ENCODE peak calls at places on chromosomes 12 and 14, in eight cellular contexts. One of them, this sample, is unnamed.

GRCh38 chr14:101103321-101103901 is 199.9 kb upstream of the RTL1 start:
- DNase-seq in mesenchymal stem cell: no peak
- DNase-seq in fibroblast of lung: no peak
- DNase-seq in kidney epithelial cell: no peak
- DNase-seq in GM23248: no peak
- DNase-seq in prostate gland: no peak
- DNase-seq in Panc1: no peak
- DNase-seq in transverse colon: no peak
- DNase-seq in this sample: no peak

GRCh38 chr14:60188115-60188514 is 22.9 kb upstream of the DHRS7 start:
- DNase-seq in Panc1: no peak
- DNase-seq in kidney epithelial cell: no peak
- DNase-seq in transverse colon: no peak
- DNase-seq in mesenchymal stem cell: no peak
- DNase-seq in prostate gland: no peak
- DNase-seq in fibroblast of lung: no peak
- DNase-seq in GM23248: no peak
- DNase-seq in this sample: no peak

GRCh38 chr14:60722163-60722835 is 1.9 kb downstream of the SIX4 start:
- DNase-seq in prostate gland: peak; percentile 36
- DNase-seq in Panc1: no peak
- DNase-seq in GM23248: peak; percentile 80
- DNase-seq in kidney epithelial cell: no peak
- DNase-seq in fibroblast of lung: peak; percentile 77
- DNase-seq in mesenchymal stem cell: peak; percentile 73
- DNase-seq in transverse colon: peak; percentile 7
- DNase-seq in this sample: peak; percentile 35

GRCh38 chr12:98591209-98591608 is 2.3 kb upstream of the SLC25A3 start:
- DNase-seq in prostate gland: no peak
- DNase-seq in fibroblast of lung: no peak
- DNase-seq in mesenchymal stem cell: peak; percentile 24
- DNase-seq in GM23248: peak; percentile 11
- DNase-seq in transverse colon: no peak
- DNase-seq in kidney epithelial cell: no peak
- DNase-seq in Panc1: no peak
- DNase-seq in this sample: no peak

GRCh38 chr12:116040412-116040811 is 237.1 kb downstream of the MED13L start:
- DNase-seq in Panc1: no peak
- DNase-seq in mesenchymal stem cell: no peak
- DNase-seq in kidney epithelial cell: no peak
- DNase-seq in GM23248: peak; percentile 50
- DNase-seq in fibroblast of lung: peak; percentile 73
- DNase-seq in prostate gland: no peak
- DNase-seq in transverse colon: no peak
- DNase-seq in this sample: no peak

GRCh38 chr12:40515041-40515825 is 177.0 kb upstream of the CNTN1 start:
- DNase-seq in GM23248: peak; percentile 29
- DNase-seq in kidney epithelial cell: no peak
- DNase-seq in Panc1: no peak
- DNase-seq in mesenchymal stem cell: no peak
- DNase-seq in prostate gland: no peak
- DNase-seq in transverse colon: no peak
- DNase-seq in fibroblast of lung: peak; percentile 5
- DNase-seq in this sample: no peak

GRCh38 chr12:8644345-8645248 is 18.0 kb downstream of the MFAP5 start:
- DNase-seq in kidney epithelial cell: no peak
- DNase-seq in mesenchymal stem cell: no peak
- DNase-seq in fibroblast of lung: no peak
- DNase-seq in prostate gland: no peak
- DNase-seq in GM23248: peak; percentile 16
- DNase-seq in Panc1: no peak
- DNase-seq in transverse colon: no peak
- DNase-seq in this sample: no peak

GRCh38 chr12:46409342-46409741 is 36.8 kb upstream of the SLC38A2 start:
- DNase-seq in fibroblast of lung: no peak
- DNase-seq in transverse colon: no peak
- DNase-seq in prostate gland: no peak
- DNase-seq in kidney epithelial cell: no peak
- DNase-seq in mesenchymal stem cell: no peak
- DNase-seq in Panc1: no peak
- DNase-seq in GM23248: no peak
- DNase-seq in this sample: no peak

GRCh38 chr14:94395900-94396574 is 7.6 kb upstream of the SERPINA1 start:
- DNase-seq in mesenchymal stem cell: no peak
- DNase-seq in kidney epithelial cell: no peak
- DNase-seq in GM23248: no peak
- DNase-seq in fibroblast of lung: no peak
- DNase-seq in transverse colon: no peak
- DNase-seq in Panc1: no peak
- DNase-seq in prostate gland: peak; percentile 52
- DNase-seq in this sample: no peak

GRCh38 chr12:124716208-124717141 is 147.2 kb downstream of the SCARB1 start:
- DNase-seq in fibroblast of lung: no peak
- DNase-seq in Panc1: no peak
- DNase-seq in transverse colon: no peak
- DNase-seq in prostate gland: no peak
- DNase-seq in kidney epithelial cell: no peak
- DNase-seq in mesenchymal stem cell: no peak
- DNase-seq in GM23248: no peak
- DNase-seq in this sample: no peak

GRCh38 chr14:41446008-41446407 is 160.7 kb upstream of the LRFN5 start:
- DNase-seq in Panc1: no peak
- DNase-seq in prostate gland: no peak
- DNase-seq in fibroblast of lung: no peak
- DNase-seq in GM23248: no peak
- DNase-seq in transverse colon: no peak
- DNase-seq in mesenchymal stem cell: no peak
- DNase-seq in kidney epithelial cell: no peak
- DNase-seq in this sample: no peak

GRCh38 chr14:22955702-22956575 is 951 bp downstream of the HAUS4 start:
- DNase-seq in Panc1: no peak
- DNase-seq in GM23248: peak; percentile 33
- DNase-seq in transverse colon: no peak
- DNase-seq in mesenchymal stem cell: no peak
- DNase-seq in fibroblast of lung: peak; percentile 21
- DNase-seq in prostate gland: no peak
- DNase-seq in kidney epithelial cell: no peak
- DNase-seq in this sample: no peak

GRCh38 chr12:5745251-5745888 is 199.7 kb downstream of the ANO2 start:
- DNase-seq in transverse colon: peak; percentile 68
- DNase-seq in prostate gland: peak; percentile 42
- DNase-seq in GM23248: peak; percentile 64
- DNase-seq in kidney epithelial cell: peak; percentile 18
- DNase-seq in Panc1: peak; percentile 28
- DNase-seq in mesenchymal stem cell: peak; percentile 46
- DNase-seq in fibroblast of lung: peak; percentile 30
- DNase-seq in this sample: no peak

GRCh38 chr14:23881292-23881691 is 72.3 kb upstream of the DHRS4 start:
- DNase-seq in kidney epithelial cell: peak; percentile 14
- DNase-seq in GM23248: peak; percentile 4
- DNase-seq in prostate gland: no peak
- DNase-seq in transverse colon: no peak
- DNase-seq in Panc1: no peak
- DNase-seq in mesenchymal stem cell: no peak
- DNase-seq in fibroblast of lung: peak; percentile 56
- DNase-seq in this sample: peak; percentile 24

GRCh38 chr12:59079472-59079871 is 159.2 kb upstream of the LRIG3 start:
- DNase-seq in Panc1: no peak
- DNase-seq in mesenchymal stem cell: no peak
- DNase-seq in prostate gland: no peak
- DNase-seq in transverse colon: no peak
- DNase-seq in GM23248: no peak
- DNase-seq in kidney epithelial cell: no peak
- DNase-seq in fibroblast of lung: peak; percentile 36
- DNase-seq in this sample: no peak

GRCh38 chr12:725076-725475 is 27.3 kb upstream of the WNK1 start:
- DNase-seq in mesenchymal stem cell: no peak
- DNase-seq in prostate gland: no peak
- DNase-seq in kidney epithelial cell: no peak
- DNase-seq in Panc1: no peak
- DNase-seq in transverse colon: no peak
- DNase-seq in GM23248: no peak
- DNase-seq in fibroblast of lung: no peak
- DNase-seq in this sample: no peak

GRCh38 chr14:65637780-65638179 is 225.2 kb downstream of the FUT8 start:
- DNase-seq in kidney epithelial cell: peak; percentile 62
- DNase-seq in Panc1: no peak
- DNase-seq in mesenchymal stem cell: no peak
- DNase-seq in transverse colon: no peak
- DNase-seq in GM23248: peak; percentile 25
- DNase-seq in fibroblast of lung: peak; percentile 89
- DNase-seq in prostate gland: no peak
- DNase-seq in this sample: no peak

GRCh38 chr12:118332511-118332910 is 40.2 kb downstream of the TAOK3 start:
- DNase-seq in mesenchymal stem cell: peak; percentile 80
- DNase-seq in GM23248: peak; percentile 46
- DNase-seq in kidney epithelial cell: no peak
- DNase-seq in Panc1: no peak
- DNase-seq in transverse colon: no peak
- DNase-seq in fibroblast of lung: no peak
- DNase-seq in prostate gland: no peak
- DNase-seq in this sample: no peak

GRCh38 chr14:105473677-105474477 is 744 bp upstream of the CRIP2 start:
- DNase-seq in GM23248: peak; percentile 90
- DNase-seq in transverse colon: peak; percentile 75
- DNase-seq in fibroblast of lung: peak; percentile 88
- DNase-seq in kidney epithelial cell: peak; percentile 75
- DNase-seq in prostate gland: peak; percentile 87
- DNase-seq in Panc1: no peak
- DNase-seq in mesenchymal stem cell: peak; percentile 94
- DNase-seq in this sample: peak; percentile 41

GRCh38 chr14:104203071-104203425 is 64.7 kb downstream of the KIF26A start:
- DNase-seq in fibroblast of lung: no peak
- DNase-seq in transverse colon: no peak
- DNase-seq in prostate gland: no peak
- DNase-seq in kidney epithelial cell: no peak
- DNase-seq in Panc1: no peak
- DNase-seq in GM23248: no peak
- DNase-seq in mesenchymal stem cell: no peak
- DNase-seq in this sample: no peak

GRCh38 chr12:122517877-122518276 is 8.9 kb downstream of the RSRC2 start:
- DNase-seq in GM23248: peak; percentile 94
- DNase-seq in fibroblast of lung: peak; percentile 99
- DNase-seq in mesenchymal stem cell: peak; percentile 98
- DNase-seq in Panc1: no peak
- DNase-seq in prostate gland: no peak
- DNase-seq in transverse colon: no peak
- DNase-seq in kidney epithelial cell: peak; percentile 79
- DNase-seq in this sample: peak; percentile 54

GRCh38 chr12:54018608-54018984 is 9.6 kb upstream of the HOXC6 start:
- DNase-seq in Panc1: no peak
- DNase-seq in kidney epithelial cell: no peak
- DNase-seq in prostate gland: no peak
- DNase-seq in transverse colon: no peak
- DNase-seq in fibroblast of lung: no peak
- DNase-seq in GM23248: peak; percentile 76
- DNase-seq in mesenchymal stem cell: peak; percentile 68
- DNase-seq in this sample: no peak
- H3K4me3 ChIP-seq in Panc1: peak overlapping the region; percentile 72
- H3K4me3 ChIP-seq in kidney epithelial cell: peak overlapping the region; percentile 49
- H3K4me3 ChIP-seq in prostate gland: no peak overlapping the region
- H3K4me3 ChIP-seq in transverse colon: peak overlapping the region; percentile 38
- H3K4me3 ChIP-seq in fibroblast of lung: peak overlapping the region; percentile 57
- H3K4me3 ChIP-seq in GM23248: peak overlapping the region; percentile 78
- H3K4me3 ChIP-seq in mesenchymal stem cell: peak overlapping the region; percentile 54
- H3K4me3 ChIP-seq in this sample: peak overlapping the region; percentile 78

GRCh38 chr14:25049127-25049558 is 804 bp downstream of the STXBP6 start:
- DNase-seq in prostate gland: peak; percentile 22
- DNase-seq in kidney epithelial cell: no peak
- DNase-seq in transverse colon: peak; percentile 20
- DNase-seq in GM23248: peak; percentile 53
- DNase-seq in fibroblast of lung: peak; percentile 24
- DNase-seq in Panc1: no peak
- DNase-seq in mesenchymal stem cell: peak; percentile 21
- DNase-seq in this sample: no peak
- H3K4me3 ChIP-seq in prostate gland: peak overlapping the region; percentile 83
- H3K4me3 ChIP-seq in kidney epithelial cell: peak overlapping the region; percentile 33
- H3K4me3 ChIP-seq in transverse colon: peak overlapping the region; percentile 71
- H3K4me3 ChIP-seq in GM23248: peak overlapping the region; percentile 87
- H3K4me3 ChIP-seq in fibroblast of lung: peak overlapping the region; percentile 70
- H3K4me3 ChIP-seq in Panc1: no peak overlapping the region
- H3K4me3 ChIP-seq in mesenchymal stem cell: peak overlapping the region; percentile 17
- H3K4me3 ChIP-seq in this sample: peak overlapping the region; percentile 73

DNA sequence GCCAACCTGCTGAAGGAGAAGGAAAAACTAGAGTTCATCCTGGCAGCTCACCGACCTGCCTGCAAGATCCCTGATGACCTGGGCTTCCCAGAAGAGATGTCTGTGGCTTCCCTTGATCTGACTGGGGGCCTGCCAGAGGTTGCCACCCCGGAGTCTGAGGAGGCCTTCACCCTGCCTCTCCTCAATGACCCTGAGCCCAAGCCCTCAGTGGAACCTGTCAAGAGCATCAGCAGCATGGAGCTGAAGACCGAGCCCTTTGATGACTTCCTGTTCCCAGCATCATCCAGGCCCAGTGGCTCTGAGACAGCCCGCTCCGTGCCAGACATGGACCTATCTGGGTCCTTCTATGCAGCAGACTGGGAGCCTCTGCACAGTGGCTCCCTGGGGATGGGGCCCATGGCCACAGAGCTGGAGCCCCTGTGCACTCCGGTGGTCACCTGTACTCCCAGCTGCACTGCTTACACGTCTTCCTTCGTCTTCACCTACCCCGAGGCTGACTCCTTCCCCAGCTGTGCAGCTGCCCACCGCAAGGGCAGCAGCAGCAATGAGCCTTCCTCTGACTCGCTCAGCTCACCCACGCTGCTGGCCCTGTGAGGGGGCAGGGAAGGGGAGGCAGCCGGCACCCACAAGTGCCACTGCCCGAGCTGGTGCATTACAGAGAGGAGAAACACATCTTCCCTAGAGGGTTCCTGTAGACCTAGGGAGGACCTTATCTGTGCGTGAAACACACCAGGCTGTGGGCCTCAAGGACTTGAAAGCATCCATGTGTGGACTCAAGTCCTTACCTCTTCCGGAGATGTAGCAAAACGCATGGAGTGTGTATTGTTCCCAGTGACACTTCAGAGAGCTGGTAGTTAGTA is 2.4 kb downstream of the FOS start:
- DNase-seq in GM23248: peak; percentile 50
- DNase-seq in mesenchymal stem cell: peak; percentile 85
- DNase-seq in Panc1: no peak
- DNase-seq in prostate gland: no peak
- DNase-seq in kidney epithelial cell: no peak
- DNase-seq in transverse colon: peak; percentile 58
- DNase-seq in fibroblast of lung: peak; percentile 13
- DNase-seq in this sample: no peak
- H3K4me3 ChIP-seq in GM23248: peak overlapping the region; percentile 92
- H3K4me3 ChIP-seq in mesenchymal stem cell: no peak overlapping the region
- H3K4me3 ChIP-seq in Panc1: no peak overlapping the region
- H3K4me3 ChIP-seq in prostate gland: no peak overlapping the region
- H3K4me3 ChIP-seq in kidney epithelial cell: no peak overlapping the region
- H3K4me3 ChIP-seq in transverse colon: peak overlapping the region; percentile 69
- H3K4me3 ChIP-seq in fibroblast of lung: peak overlapping the region; percentile 91
- H3K4me3 ChIP-seq in this sample: no peak overlapping the region

DNA sequence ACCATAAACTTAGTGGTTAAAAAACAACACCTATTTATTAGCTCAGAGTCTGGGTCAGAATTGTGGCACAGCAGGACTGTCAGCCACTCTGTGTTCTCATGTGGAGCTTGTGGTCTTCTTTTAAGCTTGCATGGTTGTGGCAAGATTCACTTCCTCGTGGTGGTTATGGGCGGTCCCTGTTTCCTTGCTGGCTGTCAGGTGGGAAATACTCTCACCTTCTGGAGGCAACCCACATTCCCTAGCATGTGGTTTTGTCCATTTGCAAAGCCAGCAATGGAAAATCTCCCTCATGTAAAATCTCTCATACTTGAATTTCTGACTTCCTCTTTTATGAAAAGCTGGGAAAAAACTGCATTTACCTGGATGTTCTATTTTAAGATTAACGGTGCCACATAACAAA is 229.8 kb downstream of the ALX1 start:
- DNase-seq in fibroblast of lung: peak; percentile 36
- DNase-seq in GM23248: no peak
- DNase-seq in prostate gland: no peak
- DNase-seq in kidney epithelial cell: peak; percentile 16
- DNase-seq in Panc1: no peak
- DNase-seq in transverse colon: no peak
- DNase-seq in mesenchymal stem cell: no peak
- DNase-seq in this sample: no peak
- H3K4me3 ChIP-seq in fibroblast of lung: no peak overlapping the region
- H3K4me3 ChIP-seq in GM23248: no peak overlapping the region
- H3K4me3 ChIP-seq in prostate gland: no peak overlapping the region
- H3K4me3 ChIP-seq in kidney epithelial cell: no peak overlapping the region
- H3K4me3 ChIP-seq in Panc1: no peak overlapping the region
- H3K4me3 ChIP-seq in transverse colon: no peak overlapping the region
- H3K4me3 ChIP-seq in mesenchymal stem cell: no peak overlapping the region
- H3K4me3 ChIP-seq in this sample: no peak overlapping the region